ENCODE peak calls at places on chromosomes 12 and 14, in seven cellular contexts. D is iPS-NIHi11, B is ovary, W is NCI-H1694 treated with DMSO at 0.1 percent for 48 hours, O is bronchial epithelial cell, L is LoVo, K is Calu3. Y is an unnamed sample.

GRCh38 chr14:32201816-32202467 is at the start of gene RNU6-7:
- DNase-seq in D (no peak), B (peak; percentile 72), W (peak; percentile 75), O (peak; percentile 40), L (peak; percentile 72), K (peak; percentile 11), Y (no peak)

GRCh38 chr14:35539969-35540368 is 6.0 kb downstream of the INSM2 start:
- DNase-seq in D (no peak), B (no peak), W (no peak), O (no peak), L (no peak), K (no peak), Y (no peak)

GRCh38 chr12:91538418-91538817 is 355.8 kb upstream of the DCN start:
- DNase-seq in D (no peak), B (no peak), W (no peak), O (no peak), L (no peak), K (no peak), Y (no peak)

GRCh38 chr12:9372202-9372601 is 164.0 kb upstream of the PZP start:
- DNase-seq in D (peak; percentile 26), B (no peak), W (no peak), O (peak; percentile 44), L (no peak), K (no peak), Y (no peak)

GRCh38 chr12:65930114-65930828 is 106.0 kb downstream of the HMGA2 start:
- DNase-seq in D (no peak), B (no peak), W (no peak), O (no peak), L (peak; percentile 45), K (no peak), Y (no peak)

GRCh38 chr12:6788972-6789905 is at the start of gene CD4:
- DNase-seq in D (no peak), B (no peak), W (no peak), O (no peak), L (no peak), K (no peak), Y (peak; percentile 82)

GRCh38 chr14:105881021-105881930 is 354.9 kb downstream of the TMEM121 start:
- DNase-seq in D (no peak), B (no peak), W (no peak), O (no peak), L (no peak), K (no peak), Y (no peak)

GRCh38 chr12:112998997-112999767 is 20.9 kb downstream of the OAS2 start:
- DNase-seq in D (no peak), B (no peak), W (no peak), O (no peak), L (no peak), K (no peak), Y (no peak)

GRCh38 chr12:4006743-4007142 is 133.5 kb upstream of the PARP11 start:
- DNase-seq in D (no peak), B (no peak), W (no peak), O (peak; percentile 97), L (peak; percentile 49), K (no peak), Y (no peak)

GRCh38 chr12:87266305-87266704 is 762.9 kb downstream of the C12orf50 start:
- DNase-seq in D (peak; percentile 9), B (no peak), W (no peak), O (peak; percentile 16), L (peak; percentile 35), K (no peak), Y (no peak)

GRCh38 chr12:57388425-57388824 is 42.4 kb downstream of the R3HDM2 start:
- DNase-seq in D (no peak), B (no peak), W (no peak), O (no peak), L (no peak), K (no peak), Y (no peak)